ENCODE peak calls at places on chromosome 11, in six cellular contexts. One of them, this sample, is unnamed.

GRCh38 chr11:23359297-23359696 is 499.0 kb upstream of the CCDC179 start:
- DNase-seq in transverse colon: peak
- DNase-seq in ovary: no peak
- DNase-seq in suprapubic skin: no peak
- DNase-seq in stomach: no peak
- DNase-seq in K562: no peak
- DNase-seq in this sample: no peak

GRCh38 chr11:23192256-23192655 is 332.0 kb upstream of the CCDC179 start:
- DNase-seq in transverse colon: no peak
- DNase-seq in ovary: no peak
- DNase-seq in stomach: no peak
- DNase-seq in suprapubic skin: no peak
- DNase-seq in K562: no peak
- DNase-seq in this sample: no peak

GRCh38 chr11:93741882-93742226 is 382 bp downstream of the C11orf54 start:
- DNase-seq in suprapubic skin: no peak
- DNase-seq in transverse colon: peak
- DNase-seq in stomach: peak
- DNase-seq in K562: peak
- DNase-seq in ovary: no peak
- DNase-seq in this sample: peak

GRCh38 chr11:57406337-57406904 is 16.0 kb upstream of the PRG2 start:
- DNase-seq in K562: no peak
- DNase-seq in stomach: no peak
- DNase-seq in ovary: no peak
- DNase-seq in transverse colon: no peak
- DNase-seq in suprapubic skin: no peak
- DNase-seq in this sample: no peak

GRCh38 chr11:74642912-74643311 is 50.5 kb downstream of the POLD3 start:
- DNase-seq in transverse colon: no peak
- DNase-seq in ovary: no peak
- DNase-seq in stomach: no peak
- DNase-seq in K562: peak
- DNase-seq in suprapubic skin: no peak
- DNase-seq in this sample: no peak

GRCh38 chr11:359181-359714 is 10.1 kb upstream of the B4GALNT4 start:
- DNase-seq in stomach: no peak
- DNase-seq in suprapubic skin: peak
- DNase-seq in K562: no peak
- DNase-seq in transverse colon: no peak
- DNase-seq in ovary: no peak
- DNase-seq in this sample: no peak

GRCh38 chr11:19275496-19275895 is 34.8 kb upstream of the E2F8 start:
- DNase-seq in transverse colon: no peak
- DNase-seq in stomach: no peak
- DNase-seq in ovary: no peak
- DNase-seq in suprapubic skin: no peak
- DNase-seq in K562: no peak
- DNase-seq in this sample: no peak

GRCh38 chr11:69804769-69805508 is 14.3 kb downstream of the FGF3 start:
- DNase-seq in ovary: no peak
- DNase-seq in suprapubic skin: no peak
- DNase-seq in K562: no peak
- DNase-seq in transverse colon: no peak
- DNase-seq in stomach: no peak
- DNase-seq in this sample: no peak

GRCh38 chr11:69377029-69377952 is 83.3 kb downstream of the MYEOV start:
- DNase-seq in ovary: no peak
- DNase-seq in suprapubic skin: peak
- DNase-seq in transverse colon: no peak
- DNase-seq in stomach: no peak
- DNase-seq in K562: no peak
- DNase-seq in this sample: no peak

GRCh38 chr11:18522388-18522787 is 4.4 kb downstream of the TSG101 start:
- DNase-seq in suprapubic skin: no peak
- DNase-seq in transverse colon: no peak
- DNase-seq in ovary: no peak
- DNase-seq in stomach: no peak
- DNase-seq in K562: peak
- DNase-seq in this sample: no peak

GRCh38 chr11:47152953-47153950 is 23.4 kb downstream of the ARFGAP2 start:
- DNase-seq in K562: peak
- DNase-seq in stomach: peak
- DNase-seq in transverse colon: peak
- DNase-seq in ovary: peak
- DNase-seq in suprapubic skin: peak
- DNase-seq in this sample: peak

GRCh38 chr11:90204832-90205646 is 17.8 kb downstream of the CHORDC1 start:
- DNase-seq in transverse colon: no peak
- DNase-seq in ovary: no peak
- DNase-seq in suprapubic skin: no peak
- DNase-seq in stomach: no peak
- DNase-seq in K562: peak
- DNase-seq in this sample: no peak

GRCh38 chr11:45856044-45856468 is 8.8 kb downstream of the CRY2 start:
- DNase-seq in transverse colon: no peak
- DNase-seq in K562: no peak
- DNase-seq in ovary: no peak
- DNase-seq in stomach: no peak
- DNase-seq in suprapubic skin: no peak
- DNase-seq in this sample: peak

GRCh38 chr11:29962243-29962642 is 54.6 kb downstream of the KCNA4 start:
- DNase-seq in suprapubic skin: no peak
- DNase-seq in ovary: no peak
- DNase-seq in transverse colon: no peak
- DNase-seq in K562: no peak
- DNase-seq in stomach: no peak
- DNase-seq in this sample: no peak

GRCh38 chr11:11521306-11522002 is 100.4 kb downstream of the GALNT18 start:
- DNase-seq in ovary: no peak
- DNase-seq in stomach: no peak
- DNase-seq in transverse colon: no peak
- DNase-seq in K562: no peak
- DNase-seq in suprapubic skin: no peak
- DNase-seq in this sample: no peak

GRCh38 chr11:75333807-75334140 is 17.7 kb downstream of the ARRB1 start:
- DNase-seq in suprapubic skin: no peak
- DNase-seq in transverse colon: no peak
- DNase-seq in stomach: no peak
- DNase-seq in ovary: no peak
- DNase-seq in K562: no peak
- DNase-seq in this sample: no peak

GRCh38 chr11:12433571-12434061 is 56.2 kb downstream of the PARVA start:
- DNase-seq in ovary: no peak
- DNase-seq in K562: no peak
- DNase-seq in stomach: no peak
- DNase-seq in transverse colon: peak
- DNase-seq in suprapubic skin: no peak
- DNase-seq in this sample: no peak

GRCh38 chr11:71204294-71204693 is 48.1 kb downstream of the SHANK2 start:
- DNase-seq in suprapubic skin: no peak
- DNase-seq in ovary: no peak
- DNase-seq in K562: no peak
- DNase-seq in stomach: no peak
- DNase-seq in transverse colon: no peak
- DNase-seq in this sample: no peak

GRCh38 chr11:12079726-12080556 is 30.4 kb upstream of the MICAL2 start:
- DNase-seq in ovary: peak
- DNase-seq in stomach: peak
- DNase-seq in suprapubic skin: peak
- DNase-seq in K562: no peak
- DNase-seq in transverse colon: peak
- DNase-seq in this sample: peak

GRCh38 chr11:101030015-101030414 is 99.6 kb downstream of the PGR start:
- DNase-seq in stomach: no peak
- DNase-seq in transverse colon: no peak
- DNase-seq in K562: no peak
- DNase-seq in suprapubic skin: no peak
- DNase-seq in ovary: no peak
- DNase-seq in this sample: no peak

GRCh38 chr11:13465909-13466371 is 2.9 kb upstream of the BTBD10 start:
- DNase-seq in K562: peak
- DNase-seq in stomach: no peak
- DNase-seq in ovary: no peak
- DNase-seq in transverse colon: no peak
- DNase-seq in suprapubic skin: no peak
- DNase-seq in this sample: no peak

GRCh38 chr11:117443269-117444186 is 115.9 kb downstream of the CEP164 start:
- DNase-seq in suprapubic skin: no peak
- DNase-seq in transverse colon: peak
- DNase-seq in K562: peak
- DNase-seq in stomach: peak
- DNase-seq in ovary: peak
- DNase-seq in this sample: peak

GRCh38 chr11:128715691-128716153 is 21.9 kb downstream of the FLI1 start:
- DNase-seq in K562: no peak
- DNase-seq in suprapubic skin: no peak
- DNase-seq in transverse colon: no peak
- DNase-seq in stomach: no peak
- DNase-seq in ovary: no peak
- DNase-seq in this sample: no peak

GRCh38 chr11:86592659-86593451 is 79.6 kb downstream of the ME3 start:
- DNase-seq in stomach: peak
- DNase-seq in ovary: peak
- DNase-seq in transverse colon: peak
- DNase-seq in K562: peak
- DNase-seq in suprapubic skin: no peak
- DNase-seq in this sample: peak
- TF ChIP-seq EP300 in stomach: no peak
- TF ChIP-seq EP300 in ovary: no peak
- TF ChIP-seq EP300 in transverse colon: no peak
- TF ChIP-seq EP300 in K562: no peak
- TF ChIP-seq EP300 in suprapubic skin: no peak
- TF ChIP-seq EP300 in this sample: no peak

DNA sequence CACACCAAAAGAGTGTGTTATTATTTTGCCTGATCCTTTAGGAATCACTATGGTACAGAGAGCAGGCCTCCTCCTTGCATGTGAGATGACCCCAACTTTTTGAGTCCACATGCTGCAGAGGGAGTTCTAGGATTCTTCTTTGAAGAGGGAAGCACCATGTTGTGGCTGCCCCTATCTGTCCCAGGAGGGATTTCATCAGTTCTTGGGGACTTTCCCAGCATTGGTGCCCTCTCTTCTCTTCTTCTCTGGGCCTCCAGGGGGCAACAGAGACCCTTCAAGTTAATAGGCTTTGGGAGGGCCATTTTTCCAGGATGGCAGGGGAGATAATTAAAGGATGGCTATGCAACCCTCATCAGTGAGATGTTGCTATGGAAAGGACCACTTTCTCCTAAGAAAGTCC is 3.6 kb downstream of the MMP1 start:
- DNase-seq in suprapubic skin: no peak
- DNase-seq in ovary: no peak
- DNase-seq in K562: peak
- DNase-seq in transverse colon: no peak
- DNase-seq in stomach: no peak
- DNase-seq in this sample: no peak
- TF ChIP-seq CTCF in suprapubic skin: no peak
- TF ChIP-seq CTCF in ovary: no peak
- TF ChIP-seq CTCF in K562: peak
- TF ChIP-seq CTCF in transverse colon: no peak
- TF ChIP-seq CTCF in stomach: no peak
- TF ChIP-seq CTCF in this sample: no peak

DNA sequence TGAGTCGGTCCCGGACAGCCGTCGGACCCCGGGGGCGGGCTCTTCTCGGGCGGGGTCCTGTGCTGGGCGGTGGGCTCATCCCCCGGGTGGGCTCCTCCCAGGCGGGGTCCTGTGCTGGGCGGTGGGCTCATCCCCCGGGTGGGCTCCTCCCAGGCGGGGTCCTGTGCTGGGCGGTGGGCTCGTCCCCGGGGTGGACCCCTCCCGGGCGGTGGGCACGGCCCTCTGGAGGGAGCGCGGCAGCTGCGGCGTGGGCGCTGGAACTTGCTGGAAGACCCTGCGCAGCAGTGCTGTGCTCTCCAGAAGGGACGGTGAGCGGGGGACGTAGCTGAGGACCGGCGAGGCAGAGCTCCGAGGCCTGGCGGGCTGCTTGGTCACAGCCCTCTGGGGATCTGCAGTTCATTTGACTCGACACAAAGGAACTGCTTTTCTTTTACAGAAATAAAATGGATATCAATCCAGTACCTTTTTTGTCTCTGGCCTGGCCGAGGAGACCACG is 602 bp downstream of the JAM3 start:
- DNase-seq in stomach: no peak
- DNase-seq in K562: no peak
- DNase-seq in suprapubic skin: no peak
- DNase-seq in transverse colon: no peak
- DNase-seq in ovary: peak
- DNase-seq in this sample: no peak
- H3K4me3 ChIP-seq in stomach: peak
- H3K4me3 ChIP-seq in K562: no peak
- H3K4me3 ChIP-seq in suprapubic skin: peak
- H3K4me3 ChIP-seq in transverse colon: peak
- H3K4me3 ChIP-seq in ovary: peak
- H3K4me3 ChIP-seq in this sample: peak

GRCh38 chr11:111353776-111354600 is 25.1 kb downstream of the POU2AF1 start:
- DNase-seq in suprapubic skin: no peak
- DNase-seq in transverse colon: no peak
- DNase-seq in K562: no peak
- DNase-seq in stomach: no peak
- DNase-seq in ovary: no peak
- DNase-seq in this sample: no peak

GRCh38 chr11:111352235-111352746 is 26.8 kb downstream of the POU2AF1 start:
- DNase-seq in transverse colon: no peak
- DNase-seq in ovary: no peak
- DNase-seq in suprapubic skin: no peak
- DNase-seq in stomach: peak
- DNase-seq in K562: no peak
- DNase-seq in this sample: no peak

GRCh38 chr11:111352935-111353695 is 26.0 kb downstream of the POU2AF1 start:
- DNase-seq in stomach: peak
- DNase-seq in transverse colon: peak
- DNase-seq in suprapubic skin: no peak
- DNase-seq in ovary: peak
- DNase-seq in K562: no peak
- DNase-seq in this sample: no peak

GRCh38 chr11:111349191-111349695 is 29.8 kb downstream of the POU2AF1 start:
- DNase-seq in stomach: no peak
- DNase-seq in ovary: no peak
- DNase-seq in suprapubic skin: no peak
- DNase-seq in transverse colon: no peak
- DNase-seq in K562: no peak
- DNase-seq in this sample: no peak

DNA sequence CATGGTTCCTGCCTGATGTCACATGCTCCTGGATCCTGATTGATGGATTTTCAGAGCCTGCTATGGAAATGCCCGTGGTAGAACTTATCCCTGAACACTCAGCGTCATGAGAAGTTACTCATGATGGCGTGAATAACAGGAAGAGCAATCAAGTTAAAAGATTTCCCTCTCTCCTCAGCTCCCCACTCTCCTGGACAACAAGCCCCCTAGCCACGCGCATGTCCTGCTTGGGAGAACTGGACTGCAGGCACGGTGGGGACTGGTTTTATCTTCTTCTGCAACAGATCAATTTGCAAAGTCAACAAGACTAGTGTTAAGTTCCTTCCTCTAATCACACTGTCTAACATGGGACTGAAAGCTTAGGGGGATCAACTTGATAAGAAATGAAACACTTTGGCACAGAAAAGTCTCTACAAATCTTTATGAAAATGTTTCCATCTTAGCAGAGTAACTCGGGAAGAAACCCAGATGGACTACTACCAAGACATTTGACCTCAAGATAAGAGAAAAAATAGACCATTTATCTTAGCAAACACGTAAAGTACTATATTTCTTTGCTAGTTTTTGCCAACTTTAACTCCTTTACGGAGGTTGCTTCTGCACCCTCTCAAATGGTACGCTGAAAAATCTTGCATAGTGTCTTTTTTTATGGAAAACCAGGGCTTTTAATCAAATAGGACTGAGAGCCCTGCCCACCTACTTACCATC is 27.5 kb downstream of the POU2AF1 start:
- DNase-seq in suprapubic skin: no peak
- DNase-seq in ovary: no peak
- DNase-seq in stomach: no peak
- DNase-seq in K562: no peak
- DNase-seq in transverse colon: no peak
- DNase-seq in this sample: no peak
- TF ChIP-seq EP300 in suprapubic skin: no peak
- TF ChIP-seq EP300 in ovary: no peak
- TF ChIP-seq EP300 in stomach: no peak
- TF ChIP-seq EP300 in K562: no peak
- TF ChIP-seq EP300 in transverse colon: no peak
- TF ChIP-seq EP300 in this sample: no peak

This sample was measured in tibial nerve.